ENCODE peak calls at places on chromosomes 2 and 18, in seven cellular contexts. S is hepatocyte, O is GM23248, Z is DND-41, A is HCT116, D is IMR-90, H is trophoblast cell. G is an unnamed sample.

GRCh38 chr2:49928541-49928940 is 774.2 kb upstream of the FSHR start:
- DNase-seq in H (no peak), Z (no peak), S (no peak), A (no peak), O (no peak), D (no peak), G (no peak)

GRCh38 chr2:37893327-37893726 is 31.8 kb upstream of the RMDN2 start:
- DNase-seq in A (no peak), H (peak; percentile 61), S (no peak), O (no peak), Z (no peak), D (no peak), G (no peak)

GRCh38 chr2:184157141-184157540 is 441.2 kb upstream of the ZNF804A start:
- DNase-seq in D (no peak), Z (no peak), S (no peak), A (no peak), H (no peak), O (no peak), G (no peak)

GRCh38 chr2:23069935-23070334 is 315.0 kb upstream of the KLHL29 start:
- DNase-seq in O (no peak), H (no peak), Z (no peak), D (no peak), A (no peak), S (peak; percentile 37), G (no peak)

GRCh38 chr2:62824378-62824777 is 118.9 kb downstream of the EHBP1 start:
- DNase-seq in Z (no peak), H (no peak), S (no peak), D (no peak), O (no peak), A (no peak), G (no peak)

GRCh38 chr2:136909777-136910176 is 144.4 kb downstream of the THSD7B start:
- DNase-seq in O (no peak), D (no peak), S (peak; percentile 23), H (no peak), A (no peak), Z (no peak), G (no peak)

GRCh38 chr2:72143441-72144356 is 4.0 kb downstream of the CYP26B1 start:
- DNase-seq in A (no peak), D (no peak), H (peak; percentile 16), O (peak; percentile 19), S (no peak), Z (no peak), G (no peak)

GRCh38 chr2:235511187-235511661 is 17.4 kb downstream of the AGAP1 start:
- DNase-seq in S (peak; percentile 85), D (peak; percentile 88), O (peak; percentile 93), H (peak; percentile 39), A (peak; percentile 50), Z (no peak), G (peak; percentile 32)

GRCh38 chr2:200617089-200618050 is 31.6 kb downstream of the AOX1 start:
- DNase-seq in H (no peak), A (no peak), S (no peak), D (no peak), Z (no peak), O (peak; percentile 20), G (no peak)

GRCh38 chr2:146579154-146579930 is 1265.5 kb upstream of the ACVR2A start:
- DNase-seq in D (peak; percentile 77), H (peak; percentile 62), A (no peak), O (peak; percentile 59), Z (no peak), S (no peak), G (peak; percentile 15)

GRCh38 chr2:190213441-190214335 is 105.9 kb downstream of the HIBCH start:
- DNase-seq in D (no peak), H (no peak), A (no peak), O (peak; percentile 2), S (no peak), Z (no peak), G (no peak)

GRCh38 chr2:241254904-241255351 is 60.5 kb downstream of the HDLBP start:
- DNase-seq in S (no peak), H (no peak), D (no peak), A (no peak), Z (no peak), O (no peak), G (no peak)

GRCh38 chr2:181984814-181985631 is 630 bp upstream of the PPP1R1C start:
- DNase-seq in H (no peak), Z (no peak), A (no peak), D (peak; percentile 38), S (no peak), O (no peak), G (no peak)

GRCh38 chr2:121790276-121790956 is 35.0 kb downstream of the TSN start:
- DNase-seq in Z (no peak), A (peak; percentile 64), S (peak; percentile 73), O (peak; percentile 94), H (peak; percentile 48), D (peak; percentile 92), G (peak; percentile 32)

GRCh38 chr2:234136461-234136860 is 86.0 kb downstream of the SPP2 start:
- DNase-seq in S (peak; percentile 37), D (no peak), A (no peak), Z (peak; percentile 24), H (peak; percentile 77), O (no peak), G (no peak)

GRCh38 chr2:27191107-27191829 is 20.6 kb upstream of the ATRAID start:
- DNase-seq in S (peak; percentile 66), H (peak; percentile 43), D (peak; percentile 71), Z (peak; percentile 60), A (peak; percentile 43), O (peak; percentile 76), G (no peak)

GRCh38 chr2:224922142-224922727 is 120.0 kb downstream of the DOCK10 start:
- DNase-seq in Z (no peak), D (peak; percentile 18), O (no peak), A (no peak), S (no peak), H (peak; percentile 16), G (no peak)

GRCh38 chr2:204538179-204539009 is 6.9 kb upstream of the PARD3B start:
- DNase-seq in S (peak; percentile 28), Z (no peak), D (peak; percentile 96), A (no peak), O (peak; percentile 79), H (no peak), G (no peak)

GRCh38 chr18:51569153-51569552 is 371.7 kb upstream of the MEX3C start:
- DNase-seq in S (no peak), Z (no peak), O (no peak), D (no peak), A (no peak), H (no peak), G (no peak)

GRCh38 chr18:79914614-79915160 is 36.8 kb downstream of the SLC66A2 start:
- DNase-seq in O (no peak), Z (no peak), H (no peak), D (no peak), S (peak; percentile 2), A (no peak), G (no peak)

GRCh38 chr2:60806595-60806987 is 50.5 kb downstream of the PAPOLG start:
- DNase-seq in H (no peak), D (no peak), Z (no peak), A (no peak), S (no peak), O (no peak), G (no peak)

GRCh38 chr18:23936371-23936958 is 78.1 kb upstream of the TTC39C start:
- DNase-seq in S (no peak), A (no peak), H (no peak), O (no peak), D (no peak), Z (no peak), G (no peak)

GRCh38 chr2:145055651-145056050 is 535.7 kb upstream of the ZEB2 start:
- DNase-seq in H (no peak), D (no peak), O (peak; percentile 14), A (no peak), S (no peak), Z (no peak), G (no peak)

GRCh38 chr2:145064476-145064875 is 544.6 kb upstream of the ZEB2 start:
- DNase-seq in Z (no peak), D (peak; percentile 19), O (no peak), S (no peak), H (no peak), A (no peak), G (no peak)

GRCh38 chr2:145058457-145058856 is 538.5 kb upstream of the ZEB2 start:
- DNase-seq in H (no peak), O (peak; percentile 61), Z (no peak), S (no peak), D (no peak), A (no peak), G (no peak)

GRCh38 chr2:145065278-145065677 is 545.4 kb upstream of the ZEB2 start:
- DNase-seq in O (no peak), H (no peak), S (no peak), A (no peak), D (peak; percentile 27), Z (no peak), G (no peak)

GRCh38 chr2:145060876-145061275 is 541.0 kb upstream of the ZEB2 start:
- DNase-seq in Z (no peak), A (no peak), H (no peak), O (peak; percentile 81), D (no peak), S (no peak), G (peak; percentile 89)
- H3K4me3 ChIP-seq in Z (no peak overlapping the region), A (no peak overlapping the region), H (no peak overlapping the region), O (no peak overlapping the region), D (no peak overlapping the region), S (no peak overlapping the region), G (no peak overlapping the region)

GRCh38 chr2:48755473-48755872 is at the start of gene LHCGR:
- DNase-seq in A (no peak), O (peak; percentile 26), H (no peak), S (peak; percentile 46), D (no peak), Z (no peak), G (no peak)
- H2AFZ ChIP-seq in A (no peak within 1 kb of the TSS), O (no peak within 1 kb of the TSS), H (no peak within 1 kb of the TSS), S (peak within 1 kb of the TSS; percentile 1), D (peak within 1 kb of the TSS; percentile 74), Z (no peak within 1 kb of the TSS), G (no peak within 1 kb of the TSS)

GRCh38 chr18:159933-160332 is 1.6 kb downstream of the USP14 start:
- DNase-seq in O (no peak), S (no peak), A (no peak), Z (no peak), H (no peak), D (no peak), G (no peak)
- H3K4me3 ChIP-seq in O (peak overlapping the region; percentile 79), S (no peak overlapping the region), A (peak overlapping the region; percentile 78), Z (peak overlapping the region; percentile 84), H (no peak overlapping the region), D (no peak overlapping the region), G (no peak overlapping the region)

GRCh38 chr2:11744631-11745394 is 1.6 kb upstream of the LPIN1 start:
- DNase-seq in D (peak; percentile 59), O (peak; percentile 45), H (no peak), A (peak; percentile 47), S (peak; percentile 54), Z (peak; percentile 51), G (no peak)

GRCh38 chr2:11745613-11746375 is 638 bp upstream of the LPIN1 start:
- DNase-seq in Z (no peak), S (no peak), H (no peak), O (no peak), A (no peak), D (no peak), G (no peak)

GRCh38 chr2:11748018-11748860 is 1.8 kb downstream of the LPIN1 start:
- DNase-seq in S (no peak), D (no peak), Z (no peak), H (no peak), A (no peak), O (no peak), G (no peak)

GRCh38 chr2:11746807-11747459 is 501 bp downstream of the LPIN1 start:
- DNase-seq in Z (peak; percentile 35), H (peak; percentile 19), A (no peak), D (peak; percentile 16), S (peak; percentile 59), O (peak; percentile 53), G (no peak)

GRCh38 chr2:11746376-11746806 is at the start of gene LPIN1:
- DNase-seq in Z (peak; percentile 88), A (peak; percentile 49), D (peak; percentile 82), S (peak; percentile 97), H (peak; percentile 88), O (peak; percentile 98), G (no peak)
- H2AFZ ChIP-seq in Z (peak within 1 kb of the TSS; percentile 77), A (peak within 1 kb of the TSS; percentile 88), D (peak within 1 kb of the TSS; percentile 93), S (peak within 1 kb of the TSS; percentile 90), H (peak within 1 kb of the TSS; percentile 44), O (peak within 1 kb of the TSS; percentile 90), G (peak within 1 kb of the TSS; percentile 91)

G was measured in keratinocyte.